ENCODE peak calls at places on chromosomes 16 and 17, in ten cellular contexts. B, F, H, K, E, Y, I, X, V and W are unnamed samples.

GRCh38 chr17:71899317-71899716 is 221.5 kb upstream of the SOX9 start:
- DNase-seq in B (peak; percentile 15), F (no peak), H (no peak), K (peak; percentile 2), E (no peak), Y (peak; percentile 91), I (no peak), X (no peak), V (no peak), W (no peak)

GRCh38 chr16:8846401-8846932 is 22.3 kb downstream of the CARHSP1 start:
- DNase-seq in B (no peak), F (no peak), H (no peak), K (no peak), E (no peak), Y (no peak), I (no peak), X (peak; percentile 23), V (no peak), W (no peak)

GRCh38 chr17:78134899-78135385 is 4.4 kb downstream of the TMC8 start:
- DNase-seq in B (no peak), F (no peak), H (no peak), K (no peak), E (no peak), Y (no peak), I (no peak), X (no peak), V (no peak), W (no peak)

GRCh38 chr16:27448531-27449433 is 46.8 kb downstream of the IL21R start:
- DNase-seq in B (no peak), F (no peak), H (no peak), K (no peak), E (no peak), Y (no peak), I (no peak), X (no peak), V (no peak), W (no peak)

GRCh38 chr16:23716484-23716883 is 3.5 kb upstream of the ERN2 start:
- DNase-seq in B (no peak), F (no peak), H (no peak), K (no peak), E (no peak), Y (no peak), I (no peak), X (no peak), V (no peak), W (no peak)

GRCh38 chr16:67021321-67021720 is 7.6 kb upstream of the CBFB start:
- DNase-seq in B (no peak), F (no peak), H (no peak), K (no peak), E (no peak), Y (no peak), I (no peak), X (no peak), V (no peak), W (no peak)

GRCh38 chr17:28765038-28765437 is 21.2 kb downstream of the TRAF4 start:
- DNase-seq in B (no peak), F (no peak), H (no peak), K (no peak), E (no peak), Y (no peak), I (no peak), X (no peak), V (no peak), W (no peak)

GRCh38 chr16:87620201-87620495 is 17.8 kb downstream of the JPH3 start:
- DNase-seq in B (no peak), F (no peak), H (no peak), K (no peak), E (no peak), Y (no peak), I (no peak), X (peak; percentile 46), V (no peak), W (no peak)

GRCh38 chr17:66509913-66510312 is 207.5 kb downstream of the PRKCA start:
- DNase-seq in B (no peak), F (no peak), H (no peak), K (no peak), E (no peak), Y (no peak), I (no peak), X (no peak), V (no peak), W (no peak)

GRCh38 chr17:62094175-62094574 is 29.1 kb upstream of the MED13 start:
- DNase-seq in B (peak; percentile 30), F (no peak), H (no peak), K (peak; percentile 3), E (no peak), Y (no peak), I (no peak), X (no peak), V (no peak), W (no peak)

GRCh38 chr16:67326472-67327309 is at the start of the genes KCTD19 and LRRC36:
- DNase-seq in B (peak; percentile 24), F (peak; percentile 49), H (no peak), K (peak; percentile 27), E (no peak), Y (no peak), I (peak; percentile 77), X (peak; percentile 97), V (peak; percentile 64), W (peak; percentile 72)

GRCh38 chr17:40850287-40850972 is 16.6 kb downstream of the KRT12 start:
- DNase-seq in B (peak; percentile 78), F (no peak), H (no peak), K (no peak), E (no peak), Y (peak; percentile 92), I (no peak), X (no peak), V (no peak), W (no peak)

GRCh38 chr17:27396045-27396444 is 60.2 kb upstream of the KSR1 start:
- DNase-seq in B (no peak), F (no peak), H (no peak), K (no peak), E (no peak), Y (no peak), I (no peak), X (no peak), V (no peak), W (no peak)

GRCh38 chr16:54199486-54200160 is 87.0 kb downstream of the IRX3 start:
- DNase-seq in B (no peak), F (no peak), H (no peak), K (peak; percentile 17), E (no peak), Y (no peak), I (no peak), X (no peak), V (peak; percentile 18), W (no peak)

DNA sequence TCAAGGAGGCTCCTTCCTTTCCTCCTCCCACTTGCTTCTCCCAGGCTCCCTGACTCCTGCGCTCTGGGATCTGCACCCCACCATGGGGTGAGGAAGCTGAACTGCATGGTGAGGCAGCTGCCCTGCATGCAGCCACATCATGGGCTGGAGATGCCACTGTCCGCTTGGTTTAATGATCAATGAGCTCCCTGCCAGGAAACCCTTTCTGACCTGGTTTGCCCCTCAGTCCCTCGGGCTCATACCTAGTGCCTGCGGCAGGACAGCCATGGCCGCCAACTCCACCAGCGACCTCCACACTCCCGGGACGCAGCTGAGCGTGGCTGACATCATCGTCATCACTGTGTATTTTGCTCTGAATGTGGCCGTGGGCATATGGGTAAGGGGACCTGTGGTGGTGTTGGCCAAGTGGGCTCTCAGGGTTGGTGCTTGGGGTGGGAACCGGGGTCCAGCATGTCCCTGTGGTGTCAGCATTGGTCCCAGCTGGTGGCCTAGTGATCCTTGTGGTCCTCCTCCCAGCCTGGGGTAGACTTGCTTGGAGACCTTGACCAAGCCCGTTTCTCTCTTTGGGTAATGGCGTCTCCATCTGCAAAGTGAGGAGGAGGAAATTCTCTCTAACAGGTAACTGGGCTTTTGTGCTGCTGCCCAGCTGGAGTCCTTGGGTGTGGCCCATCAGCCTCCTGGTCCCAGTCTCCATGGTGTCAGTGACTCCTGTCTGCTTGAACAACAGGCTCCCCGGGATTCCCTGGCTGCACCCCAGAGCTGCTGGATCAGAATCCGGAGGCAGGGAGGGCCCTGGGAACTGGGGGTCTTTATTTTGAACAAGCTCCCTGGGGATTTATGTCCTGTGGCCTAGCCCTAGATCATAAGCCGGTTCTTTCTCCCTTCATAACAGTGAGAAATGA is at the start of gene SLC5A10:
- DNase-seq in B (no peak), F (no peak), H (no peak), K (no peak), E (no peak), Y (no peak), I (no peak), X (peak; percentile 70), V (no peak), W (no peak)
- TF ChIP-seq CTCF in B (peak; percentile 14), F (no peak), H (no peak), K (peak; percentile 23), E (no peak), Y (peak; percentile 13), I (no peak), X (peak; percentile 55), V (no peak), W (peak; percentile 29)

DNA sequence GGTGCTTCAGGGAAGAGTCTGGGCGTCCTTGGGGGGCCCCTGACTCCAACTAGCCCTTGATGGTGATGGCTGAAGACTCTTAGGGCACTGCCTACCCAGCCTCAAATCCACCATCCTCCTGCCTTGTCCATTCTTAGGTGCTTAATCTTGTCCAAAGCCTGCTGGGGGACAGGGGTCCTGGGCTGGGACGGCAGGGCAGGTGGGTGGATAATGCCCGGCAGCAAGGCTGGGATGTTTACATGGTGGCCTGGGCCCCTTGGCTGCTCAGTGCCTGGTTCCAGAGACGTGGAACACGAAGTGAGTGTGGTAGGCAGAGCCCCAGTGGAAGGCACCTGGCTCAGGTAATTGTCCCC is 2.2 kb downstream of the FOXJ1 start:
- DNase-seq in B (no peak), F (no peak), H (no peak), K (no peak), E (no peak), Y (no peak), I (no peak), X (peak; percentile 43), V (no peak), W (no peak)
- H3K27me3 ChIP-seq in B (peaks cover 55% of the 10 kb centered on the region), F (peaks cover 67% of the 10 kb centered on the region), H (peaks cover 27% of the 10 kb centered on the region), K (peaks cover 98% of the 10 kb centered on the region), E (peaks cover 71% of the 10 kb centered on the region), Y (peaks cover 26% of the 10 kb centered on the region), I (peaks cover 27% of the 10 kb centered on the region), X (peaks cover 45% of the 10 kb centered on the region), V (peaks cover 25% of the 10 kb centered on the region), W (no peaks in the 10 kb centered on the region)

DNA sequence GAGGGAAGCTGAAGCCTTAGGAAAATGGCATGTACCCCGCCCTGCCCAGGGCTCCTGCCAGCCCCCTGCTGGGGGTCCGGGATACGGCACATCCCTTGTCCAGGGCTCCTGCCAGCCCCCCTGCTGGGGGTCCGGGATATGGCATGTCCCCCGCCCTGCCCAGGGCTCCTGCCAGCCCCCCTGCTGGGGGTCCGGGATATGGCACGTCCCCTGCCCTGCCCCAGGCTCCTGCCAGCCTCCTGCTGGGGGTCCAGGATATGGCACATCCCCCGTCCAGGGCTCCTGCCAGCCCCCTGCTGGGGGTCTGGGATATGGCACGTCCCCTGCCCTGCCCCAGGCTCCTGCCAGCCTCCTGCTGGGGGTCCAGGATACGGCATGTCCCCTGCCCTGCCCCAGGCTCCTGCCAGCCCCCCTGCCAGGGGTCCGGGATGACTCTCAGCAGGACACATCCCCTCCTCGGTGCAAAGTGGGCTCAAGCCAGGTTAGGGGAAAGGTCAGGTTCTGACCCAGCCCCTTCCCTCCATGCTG is 43.2 kb downstream of the RPH3AL start:
- DNase-seq in B (no peak), F (no peak), H (no peak), K (peak; percentile 29), E (no peak), Y (no peak), I (no peak), X (peak; percentile 83), V (no peak), W (peak; percentile 56)
- TF ChIP-seq CTCF in B (peak; percentile 18), F (peak; percentile 53), H (peak; percentile 12), K (peak; percentile 58), E (no peak), Y (peak; percentile 38), I (no peak), X (peak; percentile 90), V (peak; percentile 58), W (peak; percentile 83)

GRCh38 chr17:1300580-1300905 is 21.1 kb downstream of the TRARG1 start:
- DNase-seq in B (no peak), F (no peak), H (no peak), K (no peak), E (no peak), Y (no peak), I (no peak), X (no peak), V (no peak), W (no peak)
- H3K27me3 ChIP-seq in B (peaks cover 7% of the 10 kb centered on the region), F (peaks cover 10% of the 10 kb centered on the region), H (no peaks in the 10 kb centered on the region), K (peaks cover 4% of the 10 kb centered on the region), E (peaks cover 45% of the 10 kb centered on the region), Y (peaks cover 4% of the 10 kb centered on the region), I (no peaks in the 10 kb centered on the region), X (no peaks in the 10 kb centered on the region), V (peaks cover 8% of the 10 kb centered on the region), W (no peaks in the 10 kb centered on the region)